ENCODE peak calls at places on chromosomes 13 and 19, in eight cellular contexts. H is CD8-positive, alpha-beta T cell; Y is choroid plexus epithelial cell; M is progenitor cell of endocrine pancreas; E is T-cell; D is T-helper 9 cell; F is heart right ventricle; K is epithelial cell of esophagus. C is an unnamed sample.

GRCh38 chr13:95596701-95597100 is 44.2 kb downstream of the CLDN10 start:
- DNase-seq in H (no peak), Y (no peak), M (no peak), E (no peak), D (no peak), F (no peak), K (no peak), C (no peak)

GRCh38 chr13:35484384-35484783 is 7.9 kb upstream of the MAB21L1 start:
- DNase-seq in H (no peak), Y (no peak), M (no peak), E (no peak), D (no peak), F (no peak), K (no peak), C (no peak)

GRCh38 chr19:5329141-5329540 is 11.5 kb downstream of the PTPRS start:
- DNase-seq in H (no peak), Y (no peak), M (no peak), E (no peak), D (no peak), F (no peak), K (no peak), C (no peak)

GRCh38 chr13:83450586-83450985 is 431.7 kb downstream of the SLITRK1 start:
- DNase-seq in H (no peak), Y (peak), M (no peak), E (no peak), D (no peak), F (no peak), K (peak), C (no peak)

GRCh38 chr19:28428644-28429348 is 784.2 kb downstream of the UQCRFS1 start:
- DNase-seq in H (no peak), Y (no peak), M (no peak), E (no peak), D (no peak), F (no peak), K (no peak), C (no peak)

GRCh38 chr13:83929147-83929546 is 46.9 kb upstream of the SLITRK1 start:
- DNase-seq in H (no peak), Y (peak), M (no peak), E (no peak), D (no peak), F (no peak), K (peak), C (no peak)

GRCh38 chr19:16360738-16361137 is 36.1 kb downstream of the KLF2 start:
- DNase-seq in H (no peak), Y (no peak), M (no peak), E (no peak), D (no peak), F (no peak), K (no peak), C (no peak)

GRCh38 chr13:86464193-86464592 is 665.0 kb upstream of the SLITRK6 start:
- DNase-seq in H (no peak), Y (peak), M (no peak), E (no peak), D (no peak), F (no peak), K (peak), C (no peak)

GRCh38 chr19:40530091-40530901 is 46.4 kb upstream of the SHKBP1 start:
- DNase-seq in H (no peak), Y (no peak), M (peak), E (no peak), D (peak), F (peak), K (no peak), C (no peak)

GRCh38 chr13:32955881-32956594 is 60.2 kb upstream of the KL start:
- DNase-seq in H (no peak), Y (no peak), M (no peak), E (no peak), D (no peak), F (no peak), K (no peak), C (no peak)

GRCh38 chr19:50702158-50702869 is 17.3 kb downstream of the SHANK1 start:
- DNase-seq in H (no peak), Y (no peak), M (no peak), E (no peak), D (no peak), F (no peak), K (no peak), C (no peak)

GRCh38 chr13:75271851-75272250 is 210.1 kb downstream of the TBC1D4 start:
- DNase-seq in H (no peak), Y (peak), M (no peak), E (no peak), D (no peak), F (no peak), K (no peak), C (no peak)

GRCh38 chr19:16596399-16596798 is 24.2 kb upstream of the SLC35E1 start:
- DNase-seq in H (no peak), Y (no peak), M (no peak), E (no peak), D (no peak), F (no peak), K (peak), C (no peak)

GRCh38 chr19:38709119-38709518 is 35.2 kb downstream of the CAPN12 start:
- DNase-seq in H (no peak), Y (no peak), M (no peak), E (no peak), D (no peak), F (no peak), K (no peak), C (no peak)

GRCh38 chr19:7850429-7850819 is 20.4 kb downstream of the EVI5L start:
- DNase-seq in H (no peak), Y (no peak), M (no peak), E (no peak), D (no peak), F (no peak), K (no peak), C (no peak)

GRCh38 chr19:2507109-2507508 is 31.2 kb downstream of the GADD45B start:
- DNase-seq in H (no peak), Y (peak), M (peak), E (peak), D (no peak), F (no peak), K (peak), C (peak)